ENCODE peak calls at places on chromosomes 7 and 10, in ten cellular contexts. One of them, this sample, is unnamed.

GRCh38 chr10:11024596-11024995 is 6.9 kb downstream of the CELF2 start:
- DNase-seq in spleen: no peak
- DNase-seq in HCT116: no peak
- DNase-seq in body of pancreas: no peak
- DNase-seq in ovary: no peak
- DNase-seq in IMR-90: no peak
- DNase-seq in K562: no peak
- DNase-seq in prostate gland: no peak
- DNase-seq in A549: no peak
- DNase-seq in tibial nerve: no peak
- DNase-seq in this sample: no peak

GRCh38 chr7:107051376-107051775 is 6.9 kb downstream of the PRKAR2B start:
- DNase-seq in spleen: no peak
- DNase-seq in HCT116: no peak
- DNase-seq in body of pancreas: no peak
- DNase-seq in ovary: no peak
- DNase-seq in IMR-90: no peak
- DNase-seq in K562: no peak
- DNase-seq in prostate gland: no peak
- DNase-seq in A549: no peak
- DNase-seq in tibial nerve: no peak
- DNase-seq in this sample: no peak

GRCh38 chr10:116465541-116465940 is 37.9 kb downstream of the PNLIPRP3 start:
- DNase-seq in spleen: no peak
- DNase-seq in HCT116: no peak
- DNase-seq in body of pancreas: no peak
- DNase-seq in ovary: no peak
- DNase-seq in IMR-90: no peak
- DNase-seq in K562: no peak
- DNase-seq in prostate gland: no peak
- DNase-seq in A549: no peak
- DNase-seq in tibial nerve: no peak
- DNase-seq in this sample: no peak

GRCh38 chr7:99380823-99381663 is 6.5 kb downstream of the ARPC1B start:
- DNase-seq in spleen: peak
- DNase-seq in HCT116: no peak
- DNase-seq in body of pancreas: peak
- DNase-seq in ovary: no peak
- DNase-seq in IMR-90: no peak
- DNase-seq in K562: no peak
- DNase-seq in prostate gland: no peak
- DNase-seq in A549: no peak
- DNase-seq in tibial nerve: no peak
- DNase-seq in this sample: no peak

GRCh38 chr10:114100848-114101741 is 57.4 kb downstream of the ADRB1 start:
- DNase-seq in spleen: no peak
- DNase-seq in HCT116: no peak
- DNase-seq in body of pancreas: peak
- DNase-seq in ovary: peak
- DNase-seq in IMR-90: peak
- DNase-seq in K562: no peak
- DNase-seq in prostate gland: peak
- DNase-seq in A549: no peak
- DNase-seq in tibial nerve: no peak
- DNase-seq in this sample: no peak

GRCh38 chr7:2661602-2662272 is 26.3 kb upstream of the AMZ1 start:
- DNase-seq in spleen: peak
- DNase-seq in HCT116: no peak
- DNase-seq in body of pancreas: no peak
- DNase-seq in ovary: no peak
- DNase-seq in IMR-90: no peak
- DNase-seq in K562: no peak
- DNase-seq in prostate gland: no peak
- DNase-seq in A549: no peak
- DNase-seq in tibial nerve: no peak
- DNase-seq in this sample: no peak

GRCh38 chr7:47513741-47514241 is 68.1 kb downstream of the TNS3 start:
- DNase-seq in spleen: peak
- DNase-seq in HCT116: no peak
- DNase-seq in body of pancreas: peak
- DNase-seq in ovary: peak
- DNase-seq in IMR-90: peak
- DNase-seq in K562: no peak
- DNase-seq in prostate gland: peak
- DNase-seq in A549: no peak
- DNase-seq in tibial nerve: no peak
- DNase-seq in this sample: no peak

GRCh38 chr7:11557627-11558026 is 274.4 kb downstream of the THSD7A start:
- DNase-seq in spleen: no peak
- DNase-seq in HCT116: peak
- DNase-seq in body of pancreas: peak
- DNase-seq in ovary: no peak
- DNase-seq in IMR-90: no peak
- DNase-seq in K562: no peak
- DNase-seq in prostate gland: no peak
- DNase-seq in A549: peak
- DNase-seq in tibial nerve: peak
- DNase-seq in this sample: peak

GRCh38 chr7:36391436-36392198 is 2.0 kb downstream of the ANLN start:
- DNase-seq in spleen: no peak
- DNase-seq in HCT116: no peak
- DNase-seq in body of pancreas: no peak
- DNase-seq in ovary: no peak
- DNase-seq in IMR-90: peak
- DNase-seq in K562: no peak
- DNase-seq in prostate gland: no peak
- DNase-seq in A549: peak
- DNase-seq in tibial nerve: no peak
- DNase-seq in this sample: peak

GRCh38 chr10:113045155-113046055 is 95.4 kb downstream of the TCF7L2 start:
- DNase-seq in spleen: no peak
- DNase-seq in HCT116: no peak
- DNase-seq in body of pancreas: no peak
- DNase-seq in ovary: no peak
- DNase-seq in IMR-90: peak
- DNase-seq in K562: no peak
- DNase-seq in prostate gland: no peak
- DNase-seq in A549: peak
- DNase-seq in tibial nerve: no peak
- DNase-seq in this sample: peak

GRCh38 chr7:113197274-113197673 is 78.9 kb upstream of the SMIM30 start:
- DNase-seq in spleen: no peak
- DNase-seq in HCT116: no peak
- DNase-seq in body of pancreas: no peak
- DNase-seq in ovary: no peak
- DNase-seq in IMR-90: peak
- DNase-seq in K562: no peak
- DNase-seq in prostate gland: no peak
- DNase-seq in A549: no peak
- DNase-seq in tibial nerve: no peak
- DNase-seq in this sample: no peak

GRCh38 chr7:106451171-106451570 is 166.4 kb upstream of the NAMPT start:
- DNase-seq in spleen: no peak
- DNase-seq in HCT116: no peak
- DNase-seq in body of pancreas: no peak
- DNase-seq in ovary: no peak
- DNase-seq in IMR-90: no peak
- DNase-seq in K562: no peak
- DNase-seq in prostate gland: no peak
- DNase-seq in A549: no peak
- DNase-seq in tibial nerve: no peak
- DNase-seq in this sample: no peak

GRCh38 chr7:101838837-101839483 is 21.5 kb downstream of the CUX1 start:
- DNase-seq in spleen: no peak
- DNase-seq in HCT116: no peak
- DNase-seq in body of pancreas: no peak
- DNase-seq in ovary: no peak
- DNase-seq in IMR-90: no peak
- DNase-seq in K562: no peak
- DNase-seq in prostate gland: no peak
- DNase-seq in A549: no peak
- DNase-seq in tibial nerve: no peak
- DNase-seq in this sample: no peak

GRCh38 chr7:117296066-117296465 is 26.8 kb downstream of the WNT2 start:
- DNase-seq in spleen: no peak
- DNase-seq in HCT116: no peak
- DNase-seq in body of pancreas: no peak
- DNase-seq in ovary: no peak
- DNase-seq in IMR-90: no peak
- DNase-seq in K562: no peak
- DNase-seq in prostate gland: peak
- DNase-seq in A549: no peak
- DNase-seq in tibial nerve: no peak
- DNase-seq in this sample: no peak

GRCh38 chr10:110500515-110500905 is 2.8 kb downstream of the DUSP5 start:
- DNase-seq in spleen: no peak
- DNase-seq in HCT116: no peak
- DNase-seq in body of pancreas: no peak
- DNase-seq in ovary: no peak
- DNase-seq in IMR-90: peak
- DNase-seq in K562: no peak
- DNase-seq in prostate gland: no peak
- DNase-seq in A549: peak
- DNase-seq in tibial nerve: no peak
- DNase-seq in this sample: peak

GRCh38 chr10:68112837-68113236 is 3.5 kb downstream of the MYPN start:
- DNase-seq in spleen: no peak
- DNase-seq in HCT116: no peak
- DNase-seq in body of pancreas: no peak
- DNase-seq in ovary: no peak
- DNase-seq in IMR-90: no peak
- DNase-seq in K562: no peak
- DNase-seq in prostate gland: no peak
- DNase-seq in A549: no peak
- DNase-seq in tibial nerve: no peak
- DNase-seq in this sample: no peak

GRCh38 chr10:58348571-58349033 is 13.8 kb downstream of the UBE2D1 start:
- DNase-seq in spleen: no peak
- DNase-seq in HCT116: no peak
- DNase-seq in body of pancreas: no peak
- DNase-seq in ovary: no peak
- DNase-seq in IMR-90: no peak
- DNase-seq in K562: no peak
- DNase-seq in prostate gland: no peak
- DNase-seq in A549: peak
- DNase-seq in tibial nerve: no peak
- DNase-seq in this sample: no peak

GRCh38 chr7:151272877-151273276 is 24.4 kb upstream of the SMARCD3 start:
- DNase-seq in spleen: no peak
- DNase-seq in HCT116: no peak
- DNase-seq in body of pancreas: no peak
- DNase-seq in ovary: no peak
- DNase-seq in IMR-90: no peak
- DNase-seq in K562: no peak
- DNase-seq in prostate gland: no peak
- DNase-seq in A549: no peak
- DNase-seq in tibial nerve: no peak
- DNase-seq in this sample: no peak

DNA sequence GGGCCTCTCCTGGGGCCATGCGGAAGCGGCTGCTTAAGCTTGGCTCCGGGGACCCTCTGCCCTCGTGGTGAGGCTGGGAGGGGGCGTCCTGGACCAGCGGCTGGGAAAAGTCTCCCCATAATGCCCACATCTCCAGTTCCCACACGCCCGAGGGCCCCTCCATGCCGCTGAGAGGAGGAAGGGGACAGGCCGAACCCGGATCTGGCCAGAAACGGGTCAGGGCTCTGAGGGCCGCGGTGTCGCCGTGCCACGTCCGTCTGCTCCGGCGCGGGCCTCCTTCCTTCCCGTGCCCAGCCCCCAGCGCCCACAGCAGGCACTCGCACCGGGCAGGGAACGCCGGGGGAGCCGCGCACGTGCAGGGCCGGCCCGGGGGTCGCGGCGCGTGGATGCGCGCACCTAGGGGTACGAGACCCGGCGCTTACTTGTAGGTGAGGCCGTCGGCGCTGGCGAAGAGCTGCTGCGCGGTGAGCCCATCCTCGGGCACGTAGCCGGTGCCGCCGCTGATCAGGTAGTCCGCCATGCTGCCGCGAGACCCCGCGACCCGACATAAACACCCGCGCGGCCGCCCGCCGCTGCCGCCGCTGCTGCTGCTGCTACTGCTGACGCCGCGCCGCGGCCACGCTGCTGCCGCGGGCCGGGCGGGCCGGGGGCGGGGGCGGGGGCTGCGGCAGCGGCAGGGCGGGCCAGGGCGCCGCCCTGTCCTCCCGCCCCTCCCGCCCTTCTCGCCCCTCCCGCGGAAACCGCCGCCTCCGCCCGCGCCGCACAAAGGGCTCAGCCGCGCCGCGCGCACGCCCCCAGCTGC is 4.2 kb downstream of the IMPDH1 start:
- DNase-seq in spleen: peak
- DNase-seq in HCT116: no peak
- DNase-seq in body of pancreas: peak
- DNase-seq in ovary: peak
- DNase-seq in IMR-90: peak
- DNase-seq in K562: peak
- DNase-seq in prostate gland: no peak
- DNase-seq in A549: no peak
- DNase-seq in tibial nerve: no peak
- DNase-seq in this sample: peak
- TF ChIP-seq POLR2A in spleen: no peak
- TF ChIP-seq POLR2A in HCT116: peak
- TF ChIP-seq POLR2A in body of pancreas: peak
- TF ChIP-seq POLR2A in ovary: no peak
- TF ChIP-seq POLR2A in IMR-90: no peak
- TF ChIP-seq POLR2A in K562: no peak
- TF ChIP-seq POLR2A in prostate gland: no peak
- TF ChIP-seq POLR2A in A549: peak
- TF ChIP-seq POLR2A in tibial nerve: peak
- TF ChIP-seq POLR2A in this sample: peak

GRCh38 chr7:73830872-73831655 is at the start of gene CLDN4:
- DNase-seq in spleen: no peak
- DNase-seq in HCT116: peak
- DNase-seq in body of pancreas: peak
- DNase-seq in ovary: no peak
- DNase-seq in IMR-90: no peak
- DNase-seq in K562: no peak
- DNase-seq in prostate gland: peak
- DNase-seq in A549: no peak
- DNase-seq in tibial nerve: no peak
- DNase-seq in this sample: no peak
- TF ChIP-seq POLR2A in spleen: no peak
- TF ChIP-seq POLR2A in HCT116: peak
- TF ChIP-seq POLR2A in body of pancreas: peak
- TF ChIP-seq POLR2A in ovary: no peak
- TF ChIP-seq POLR2A in IMR-90: no peak
- TF ChIP-seq POLR2A in K562: no peak
- TF ChIP-seq POLR2A in prostate gland: peak
- TF ChIP-seq POLR2A in A549: no peak
- TF ChIP-seq POLR2A in tibial nerve: no peak
- TF ChIP-seq POLR2A in this sample: no peak

GRCh38 chr7:45943986-45944385 is 22.9 kb upstream of the IGFBP3 start:
- DNase-seq in spleen: no peak
- DNase-seq in HCT116: no peak
- DNase-seq in body of pancreas: no peak
- DNase-seq in ovary: no peak
- DNase-seq in IMR-90: peak
- DNase-seq in K562: no peak
- DNase-seq in prostate gland: no peak
- DNase-seq in A549: no peak
- DNase-seq in tibial nerve: no peak
- DNase-seq in this sample: no peak
- TF ChIP-seq POLR2A in spleen: no peak
- TF ChIP-seq POLR2A in HCT116: no peak
- TF ChIP-seq POLR2A in body of pancreas: no peak
- TF ChIP-seq POLR2A in ovary: no peak
- TF ChIP-seq POLR2A in IMR-90: no peak
- TF ChIP-seq POLR2A in K562: no peak
- TF ChIP-seq POLR2A in prostate gland: no peak
- TF ChIP-seq POLR2A in A549: no peak
- TF ChIP-seq POLR2A in tibial nerve: no peak
- TF ChIP-seq POLR2A in this sample: no peak

GRCh38 chr10:70146489-70147488 is at the start of gene TYSND1:
- DNase-seq in spleen: peak
- DNase-seq in HCT116: peak
- DNase-seq in body of pancreas: peak
- DNase-seq in ovary: peak
- DNase-seq in IMR-90: peak
- DNase-seq in K562: peak
- DNase-seq in prostate gland: peak
- DNase-seq in A549: peak
- DNase-seq in tibial nerve: peak
- DNase-seq in this sample: peak
- TF ChIP-seq POLR2A in spleen: peak
- TF ChIP-seq POLR2A in HCT116: peak
- TF ChIP-seq POLR2A in body of pancreas: peak
- TF ChIP-seq POLR2A in ovary: peak
- TF ChIP-seq POLR2A in IMR-90: peak
- TF ChIP-seq POLR2A in K562: peak
- TF ChIP-seq POLR2A in prostate gland: peak
- TF ChIP-seq POLR2A in A549: peak
- TF ChIP-seq POLR2A in tibial nerve: peak
- TF ChIP-seq POLR2A in this sample: peak